ENCODE peak calls at places on chromosome 19, in six cellular contexts. Z, H, L, O, U and V are unnamed samples.

GRCh38 chr19:43534811-43535761 is 2.1 kb downstream of the ZNF575 start:
- DNase-seq in Z (peak; percentile 77), H (no peak), L (no peak), O (peak; percentile 29), U (no peak), V (no peak)

GRCh38 chr19:43596842-43597461 is 557 bp downstream of the ZNF576 start:
- DNase-seq in Z (no peak), H (no peak), L (no peak), O (no peak), U (no peak), V (no peak)

GRCh38 chr19:46634045-46634655 is 1.9 kb downstream of the GNG8 start:
- DNase-seq in Z (peak; percentile 70), H (peak; percentile 93), L (peak; percentile 66), O (peak; percentile 93), U (peak; percentile 59), V (no peak)

GRCh38 chr19:4115818-4116385 is 8.0 kb downstream of the MAP2K2 start:
- DNase-seq in Z (peak; percentile 26), H (no peak), L (no peak), O (no peak), U (no peak), V (no peak)

GRCh38 chr19:8004723-8005513 is 523 bp downstream of the ELAVL1 start:
- DNase-seq in Z (no peak), H (no peak), L (no peak), O (peak; percentile 28), U (no peak), V (no peak)

GRCh38 chr19:31533114-31533513 is 183.9 kb upstream of the TSHZ3 start:
- DNase-seq in Z (no peak), H (no peak), L (no peak), O (no peak), U (no peak), V (no peak)

GRCh38 chr19:39401549-39402416 is 4.9 kb upstream of the ZFP36 start:
- DNase-seq in Z (no peak), H (peak; percentile 67), L (peak; percentile 72), O (peak; percentile 60), U (no peak), V (peak; percentile 47)

GRCh38 chr19:40585677-40586422 is 9.2 kb downstream of the SHKBP1 start:
- DNase-seq in Z (no peak), H (no peak), L (no peak), O (no peak), U (no peak), V (peak; percentile 47)

GRCh38 chr19:6047741-6048231 is 62.5 kb downstream of the RFX2 start:
- DNase-seq in Z (no peak), H (no peak), L (no peak), O (no peak), U (peak; percentile 47), V (no peak)

GRCh38 chr19:13825489-13826475 is 30.5 kb downstream of the ZSWIM4 start:
- DNase-seq in Z (no peak), H (no peak), L (no peak), O (no peak), U (no peak), V (no peak)

GRCh38 chr19:850221-850978 is 1.7 kb upstream of the ELANE start:
- DNase-seq in Z (peak; percentile 60), H (no peak), L (peak; percentile 91), O (no peak), U (peak; percentile 84), V (peak; percentile 85)

GRCh38 chr19:16262618-16263017 is 62.0 kb upstream of the KLF2 start:
- DNase-seq in Z (no peak), H (no peak), L (no peak), O (no peak), U (no peak), V (no peak)

GRCh38 chr19:42092350-42092749 is 16.4 kb downstream of the ZNF574 start:
- DNase-seq in Z (no peak), H (no peak), L (no peak), O (no peak), U (peak; percentile 59), V (no peak)

GRCh38 chr19:47283405-47284059 is 8.8 kb downstream of the INAFM1 start:
- DNase-seq in Z (no peak), H (no peak), L (no peak), O (no peak), U (no peak), V (no peak)

GRCh38 chr19:3923912-3924311 is 9.0 kb upstream of the NMRK2 start:
- DNase-seq in Z (no peak), H (no peak), L (no peak), O (no peak), U (no peak), V (no peak)

GRCh38 chr19:12331211-12331941 is 2.1 kb downstream of the ZNF563 start:
- DNase-seq in Z (no peak), H (peak; percentile 61), L (no peak), O (peak; percentile 31), U (no peak), V (no peak)

GRCh38 chr19:15091918-15092753 is 10.1 kb downstream of the OR1I1 start:
- DNase-seq in Z (no peak), H (peak; percentile 15), L (no peak), O (no peak), U (no peak), V (peak; percentile 44)

GRCh38 chr19:17325881-17326594 is 8.6 kb downstream of the ANO8 start:
- DNase-seq in Z (peak; percentile 91), H (no peak), L (no peak), O (no peak), U (no peak), V (peak; percentile 43)

GRCh38 chr19:13284929-13285928 is 135.0 kb downstream of the IER2 start:
- DNase-seq in Z (no peak), H (no peak), L (no peak), O (no peak), U (no peak), V (no peak)

GRCh38 chr19:53696951-53697350 is 65.2 kb downstream of the DPRX start:
- DNase-seq in Z (no peak), H (no peak), L (no peak), O (no peak), U (no peak), V (no peak)

GRCh38 chr19:30719991-30720329 is 347.8 kb downstream of the ZNF536 start:
- DNase-seq in Z (no peak), H (no peak), L (no peak), O (no peak), U (no peak), V (no peak)

GRCh38 chr19:55641376-55642152 is 762 bp downstream of the ZNF580 start:
- DNase-seq in Z (no peak), H (no peak), L (no peak), O (no peak), U (no peak), V (no peak)

GRCh38 chr19:12996542-12997094 is 1.3 kb downstream of the NFIX start:
- DNase-seq in Z (no peak), H (no peak), L (no peak), O (no peak), U (no peak), V (no peak)

GRCh38 chr19:41409288-41409687 is 11.7 kb downstream of the BCKDHA start:
- DNase-seq in Z (no peak), H (no peak), L (no peak), O (no peak), U (peak; percentile 30), V (no peak)

GRCh38 chr19:47767349-47767748 is 11.2 kb upstream of the SELENOW start:
- DNase-seq in Z (no peak), H (no peak), L (no peak), O (no peak), U (no peak), V (no peak)

GRCh38 chr19:9786342-9786741 is 17.8 kb upstream of the ZNF846 start:
- DNase-seq in Z (no peak), H (no peak), L (no peak), O (no peak), U (no peak), V (no peak)

GRCh38 chr19:45200614-45201013 is 22.0 kb downstream of the BLOC1S3 start:
- DNase-seq in Z (no peak), H (no peak), L (no peak), O (no peak), U (no peak), V (no peak)

GRCh38 chr19:53461866-53462265 is 5.7 kb upstream of the ZNF813 start:
- DNase-seq in Z (no peak), H (no peak), L (no peak), O (no peak), U (no peak), V (no peak)

GRCh38 chr19:32068805-32069204 is 276.6 kb upstream of the ZNF507 start:
- DNase-seq in Z (no peak), H (no peak), L (no peak), O (no peak), U (no peak), V (no peak)